ENCODE peak calls at places on chromosomes 4 and X, in six cellular contexts. O, Y, X, R, U and E are unnamed samples.

GRCh38 chr4:84985952-84986351 is 19.5 kb upstream of the WDFY3 start:
- DNase-seq in R (no peak), X (no peak), U (no peak), O (no peak), Y (no peak), E (no peak)

GRCh38 chr4:145406970-145407369 is 74.7 kb upstream of the SMAD1 start:
- DNase-seq in O (no peak), U (no peak), X (no peak), Y (no peak), R (no peak), E (no peak)

GRCh38 chr4:136931771-136932170 is 600.5 kb downstream of the PCDH18 start:
- DNase-seq in Y (no peak), U (no peak), O (no peak), R (no peak), X (no peak), E (no peak)

GRCh38 chr4:101414496-101414895 is 67.2 kb upstream of the PPP3CA start:
- DNase-seq in U (no peak), O (no peak), X (no peak), Y (no peak), R (no peak), E (no peak)

GRCh38 chr4:98027827-98028226 is 115.4 kb downstream of the STPG2 start:
- DNase-seq in R (no peak), U (no peak), Y (peak), X (no peak), O (no peak), E (peak)

GRCh38 chr4:57448452-57448851 is 338.3 kb upstream of the IGFBP7 start:
- DNase-seq in Y (no peak), R (no peak), U (no peak), O (no peak), X (no peak), E (no peak)

GRCh38 chr4:56467284-56468096 is at the start of gene SRP72:
- DNase-seq in O (peak), U (peak), Y (peak), X (peak), R (peak), E (peak)

GRCh38 chrX:153672531-153673397 is 849 bp downstream of the PNCK start:
- DNase-seq in U (no peak), O (no peak), Y (no peak), X (no peak), R (peak), E (no peak)

GRCh38 chr4:24226018-24226417 is 336.2 kb upstream of the PPARGC1A start:
- DNase-seq in X (no peak), Y (no peak), U (no peak), R (no peak), O (no peak), E (no peak)

GRCh38 chr4:185730387-185730786 is 81.6 kb downstream of the SORBS2 start:
- DNase-seq in R (peak), Y (no peak), U (no peak), O (no peak), X (no peak), E (peak)

GRCh38 chr4:139511320-139511719 is 44.7 kb downstream of the SETD7 start:
- DNase-seq in R (no peak), U (no peak), X (no peak), O (no peak), Y (no peak), E (no peak)

GRCh38 chr4:88533937-88534750 is 10.6 kb upstream of the PYURF start:
- DNase-seq in O (no peak), U (no peak), R (no peak), X (no peak), Y (no peak), E (peak)

GRCh38 chrX:55486736-55487135 is 2.9 kb downstream of the USP51 start:
- DNase-seq in U (no peak), R (no peak), Y (peak), O (no peak), X (no peak), E (no peak)

GRCh38 chr4:1711906-1712215 is 258 bp downstream of the SLBP start:
- DNase-seq in O (no peak), U (no peak), Y (no peak), X (no peak), R (no peak), E (no peak)

GRCh38 chrX:39984191-39984956 is 113.4 kb downstream of the BCOR start:
- DNase-seq in R (no peak), O (no peak), Y (no peak), U (no peak), X (peak), E (no peak)

GRCh38 chr4:41122775-41123174 is 91.6 kb downstream of the APBB2 start:
- DNase-seq in U (no peak), Y (no peak), R (peak), X (no peak), O (no peak), E (peak)

GRCh38 chrX:2417205-2417604 is 83.6 kb downstream of the DHRSX start:
- DNase-seq in X (no peak), R (no peak), Y (no peak), O (no peak), U (no peak), E (no peak)

GRCh38 chr4:7323872-7324650 is 110.7 kb downstream of the PSAPL1 start:
- DNase-seq in R (peak), X (no peak), Y (no peak), U (no peak), O (no peak), E (no peak)

GRCh38 chr4:7770675-7771050 is 169.0 kb downstream of the AFAP1 start:
- DNase-seq in Y (no peak), U (peak), O (no peak), R (no peak), X (no peak), E (no peak)

GRCh38 chr4:68342139-68342538 is 7.8 kb downstream of the YTHDC1 start:
- DNase-seq in Y (peak), U (no peak), O (no peak), X (no peak), R (peak), E (peak)